ENCODE peak calls at places on chromosomes 3 and 15, in eight cellular contexts. P is IMR-90, U is suprapubic skin, T is ovary, D is transverse colon, V is heart left ventricle, W is body of pancreas, Y is A549. F is an unnamed sample.

GRCh38 chr15:100078511-100079220 is 263.1 kb downstream of the ADAMTS17 start:
- DNase-seq in T (no peak), U (no peak), P (no peak), W (no peak), Y (no peak), D (no peak), V (no peak), F (no peak)

GRCh38 chr3:38307599-38307998 is 25.5 kb downstream of the SLC22A14 start:
- DNase-seq in D (no peak), U (no peak), T (no peak), P (no peak), W (no peak), Y (no peak), V (no peak), F (no peak)

GRCh38 chr15:77327844-77328529 is 91.9 kb downstream of the PEAK1 start:
- DNase-seq in V (no peak), T (no peak), P (no peak), D (no peak), Y (no peak), W (no peak), U (no peak), F (no peak)

GRCh38 chr15:65038428-65038827 is 6.8 kb upstream of the SLC51B start:
- DNase-seq in P (no peak), D (no peak), Y (no peak), V (no peak), T (no peak), U (no peak), W (no peak), F (no peak)

GRCh38 chr3:88807471-88808090 is 299.8 kb upstream of the EPHA3 start:
- DNase-seq in P (peak), T (no peak), D (no peak), V (no peak), Y (no peak), W (no peak), U (no peak), F (no peak)

GRCh38 chr3:169305460-169305859 is 358.1 kb downstream of the MECOM start:
- DNase-seq in W (peak), V (no peak), P (no peak), T (no peak), U (no peak), D (peak), Y (no peak), F (no peak)

GRCh38 chr3:9947025-9947995 is 4.9 kb downstream of the PRRT3 start:
- DNase-seq in T (peak), Y (peak), D (peak), V (peak), P (peak), W (peak), U (peak), F (peak)

GRCh38 chr15:45157056-45157455 is 27.3 kb downstream of the DUOX1 start:
- DNase-seq in V (no peak), U (no peak), T (no peak), D (no peak), P (peak), Y (no peak), W (no peak), F (no peak)

GRCh38 chr15:48507416-48508065 is 138.0 kb downstream of the FBN1 start:
- DNase-seq in W (peak), U (no peak), Y (peak), P (peak), D (no peak), T (peak), V (no peak), F (no peak)

GRCh38 chr3:151328298-151329036 is 882 bp downstream of the P2RY13 start:
- DNase-seq in D (no peak), T (no peak), Y (peak), U (no peak), W (no peak), V (no peak), P (no peak), F (no peak)

GRCh38 chr3:153631664-153632063 is 469.6 kb downstream of the RAP2B start:
- DNase-seq in U (no peak), T (no peak), Y (no peak), V (no peak), P (no peak), W (no peak), D (no peak), F (no peak)

GRCh38 chr3:40042752-40043443 is 233.5 kb downstream of the MYRIP start:
- DNase-seq in T (no peak), W (no peak), U (no peak), Y (no peak), D (no peak), V (no peak), P (no peak), F (no peak)

GRCh38 chr3:34016925-34017592 is 218.6 kb downstream of the PDCD6IP start:
- DNase-seq in Y (no peak), D (no peak), U (no peak), T (no peak), V (no peak), P (no peak), W (no peak), F (no peak)
- H3K27ac ChIP-seq in Y (no peak), D (no peak), U (no peak), T (no peak), V (no peak), P (no peak), W (no peak), F (no peak)

GRCh38 chr3:72446406-72447058 is 401.7 kb downstream of the SHQ1 start:
- DNase-seq in P (peak), D (no peak), U (peak), Y (no peak), V (no peak), W (no peak), T (no peak), F (no peak)
- TF ChIP-seq POLR2A in P (peak), D (peak), U (peak), Y (no peak), V (no peak), W (peak), T (no peak), F (no peak)

GRCh38 chr3:46006243-46006642 is 10.6 kb upstream of the FYCO1 start:
- DNase-seq in T (peak), D (no peak), Y (no peak), U (no peak), P (no peak), W (no peak), V (no peak), F (no peak)
- H3K4me3 ChIP-seq in T (no peak), D (no peak), Y (no peak), U (no peak), P (no peak), W (no peak), V (no peak), F (no peak)

GRCh38 chr3:113284453-113285050 is 73.2 kb downstream of the BOC start:
- DNase-seq in U (no peak), W (no peak), D (no peak), Y (no peak), T (peak), V (no peak), P (no peak), F (no peak)
- H3K27ac ChIP-seq in U (peak), W (no peak), D (peak), Y (no peak), T (peak), V (no peak), P (no peak), F (no peak)

DNA sequence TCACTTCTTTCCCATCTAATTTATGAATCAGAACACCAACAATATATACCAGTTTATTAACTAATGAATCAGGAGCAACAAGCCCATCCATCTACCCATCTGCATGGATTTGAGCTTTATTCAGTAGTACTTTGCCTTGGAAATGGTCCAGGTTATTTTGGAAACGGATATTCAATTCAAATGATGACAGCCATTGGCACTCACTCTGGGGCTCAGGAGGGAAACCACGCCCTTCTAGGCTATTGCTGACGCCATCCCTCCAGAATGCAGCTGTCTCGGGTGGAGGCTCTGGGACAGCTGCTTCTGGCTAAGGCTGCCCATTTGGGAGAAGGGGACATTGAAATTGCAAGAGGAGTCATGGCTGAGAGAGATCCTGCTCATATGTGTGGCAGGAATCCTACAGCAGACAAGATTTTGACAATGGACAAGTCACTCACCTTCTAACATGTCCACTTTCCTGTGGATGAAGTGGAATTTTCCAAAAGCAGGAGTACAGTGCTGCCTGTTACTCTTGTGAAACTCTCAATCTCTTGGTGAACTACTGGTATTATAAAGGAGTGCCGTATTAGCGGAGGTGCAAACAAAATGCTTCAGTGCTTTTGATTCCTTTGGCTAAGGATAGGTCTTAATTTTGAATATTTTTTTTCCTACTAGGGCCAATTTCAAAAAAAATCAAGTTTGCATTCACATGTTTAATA is 29.3 kb upstream of the TRAK1 start:
- DNase-seq in P (peak), Y (peak), V (peak), T (peak), W (no peak), D (peak), U (peak), F (no peak)
- TF ChIP-seq POLR2A in P (no peak), Y (no peak), V (no peak), T (no peak), W (no peak), D (no peak), U (no peak), F (no peak)

GRCh38 chr15:40941528-40942336 is 11.5 kb upstream of the CHAC1 start:
- DNase-seq in P (peak), U (no peak), T (peak), V (peak), D (peak), W (peak), Y (peak), F (peak)

GRCh38 chr15:40938530-40938870 is 9.4 kb downstream of the DLL4 start:
- DNase-seq in P (no peak), D (no peak), V (no peak), U (no peak), T (no peak), W (no peak), Y (no peak), F (no peak)

GRCh38 chr15:40937762-40938529 is 8.8 kb downstream of the DLL4 start:
- DNase-seq in W (no peak), U (no peak), Y (peak), P (no peak), V (no peak), D (peak), T (no peak), F (no peak)

GRCh38 chr15:40941078-40941527 is 12.0 kb downstream of the DLL4 start:
- DNase-seq in T (no peak), D (no peak), V (no peak), Y (no peak), P (no peak), U (no peak), W (no peak), F (no peak)

GRCh38 chr15:40939909-40940801 is 11.0 kb downstream of the DLL4 start:
- DNase-seq in U (no peak), T (no peak), V (peak), D (no peak), P (no peak), Y (no peak), W (no peak), F (peak)
- H3K4me3 ChIP-seq in U (peak), T (no peak), V (peak), D (no peak), P (no peak), Y (no peak), W (no peak), F (no peak)